ENCODE peak calls at places on chromosomes 7 and 10, in four cellular contexts. One of them, this sample, is unnamed.
A peak's percentile ranks its signal among the peaks of the same experiment; 100 is the strongest.

GRCh38 chr10:71878327-71879034 is 27.4 kb upstream of the PSAP start:
- DNase-seq in HepG2: no peak
- DNase-seq in K562: peak; percentile 76
- DNase-seq in GM12878: no peak
- DNase-seq in this sample: peak; percentile 32

GRCh38 chr7:151978616-151979015 is 22.4 kb downstream of the GALNTL5 start:
- DNase-seq in HepG2: no peak
- DNase-seq in K562: no peak
- DNase-seq in GM12878: no peak
- DNase-seq in this sample: no peak

GRCh38 chr7:150787321-150788281 is 12.6 kb downstream of the TMEM176B start:
- DNase-seq in K562: peak; percentile 81
- DNase-seq in HepG2: no peak
- DNase-seq in GM12878: peak; percentile 30
- DNase-seq in this sample: no peak

GRCh38 chr7:140640060-140640611 is 477 bp downstream of the DENND2A start:
- DNase-seq in GM12878: no peak
- DNase-seq in HepG2: no peak
- DNase-seq in K562: no peak
- DNase-seq in this sample: peak; percentile 65

GRCh38 chr10:79982861-79983260 is 34.0 kb upstream of the SFTPD start:
- DNase-seq in K562: no peak
- DNase-seq in GM12878: no peak
- DNase-seq in HepG2: no peak
- DNase-seq in this sample: no peak

GRCh38 chr10:60731134-60731883 is 47.0 kb upstream of the CDK1 start:
- DNase-seq in HepG2: no peak
- DNase-seq in K562: no peak
- DNase-seq in GM12878: peak; percentile 8
- DNase-seq in this sample: no peak

GRCh38 chr7:1646957-1647891 is 22.9 kb upstream of the ELFN1 start:
- DNase-seq in K562: no peak
- DNase-seq in HepG2: no peak
- DNase-seq in GM12878: no peak
- DNase-seq in this sample: no peak

GRCh38 chr7:115066050-115066449 is 144.2 kb downstream of the MDFIC start:
- DNase-seq in GM12878: peak; percentile 37
- DNase-seq in K562: no peak
- DNase-seq in HepG2: no peak
- DNase-seq in this sample: no peak

GRCh38 chr10:119174109-119174508 is 4.5 kb downstream of the PRDX3 start:
- DNase-seq in HepG2: no peak
- DNase-seq in GM12878: no peak
- DNase-seq in K562: no peak
- DNase-seq in this sample: no peak

GRCh38 chr10:61903991-61904350 is 2.5 kb downstream of the ARID5B start:
- DNase-seq in GM12878: no peak
- DNase-seq in K562: no peak
- DNase-seq in HepG2: no peak
- DNase-seq in this sample: no peak

GRCh38 chr7:2151235-2151634 is 81.5 kb downstream of the MAD1L1 start:
- DNase-seq in HepG2: no peak
- DNase-seq in K562: no peak
- DNase-seq in GM12878: no peak
- DNase-seq in this sample: no peak

GRCh38 chr10:105023706-105024105 is 382.6 kb downstream of the SORCS3 start:
- DNase-seq in GM12878: no peak
- DNase-seq in HepG2: no peak
- DNase-seq in K562: no peak
- DNase-seq in this sample: no peak

GRCh38 chr10:36172054-36172531 is 530.0 kb upstream of the FZD8 start:
- DNase-seq in GM12878: no peak
- DNase-seq in K562: no peak
- DNase-seq in HepG2: no peak
- DNase-seq in this sample: no peak

GRCh38 chr7:35498416-35498815 is 196.5 kb downstream of the HERPUD2 start:
- DNase-seq in HepG2: no peak
- DNase-seq in K562: no peak
- DNase-seq in GM12878: no peak
- DNase-seq in this sample: no peak

GRCh38 chr10:119090026-119090808 is 9.6 kb upstream of the EIF3A start:
- DNase-seq in K562: no peak
- DNase-seq in HepG2: no peak
- DNase-seq in GM12878: no peak
- DNase-seq in this sample: no peak

GRCh38 chr10:111289467-111289866 is 212.6 kb downstream of the ADRA2A start:
- DNase-seq in K562: no peak
- DNase-seq in HepG2: no peak
- DNase-seq in GM12878: no peak
- DNase-seq in this sample: no peak

GRCh38 chr10:130359711-130360110 is 223.5 kb downstream of the GLRX3 start:
- DNase-seq in HepG2: no peak
- DNase-seq in K562: no peak
- DNase-seq in GM12878: no peak
- DNase-seq in this sample: no peak

GRCh38 chr10:111392910-111393309 is 316.1 kb downstream of the ADRA2A start:
- DNase-seq in HepG2: no peak
- DNase-seq in K562: no peak
- DNase-seq in GM12878: no peak
- DNase-seq in this sample: no peak

GRCh38 chr7:150324366-150324961 is 1.1 kb upstream of the ACTR3C start:
- DNase-seq in GM12878: no peak
- DNase-seq in HepG2: peak; percentile 27
- DNase-seq in K562: peak; percentile 65
- DNase-seq in this sample: no peak

GRCh38 chr10:27759483-27760281 is 14.1 kb upstream of the MKX start:
- DNase-seq in GM12878: no peak
- DNase-seq in K562: no peak
- DNase-seq in HepG2: no peak
- DNase-seq in this sample: no peak

GRCh38 chr7:25759748-25760147 is 392.2 kb upstream of the NFE2L3 start:
- DNase-seq in K562: no peak
- DNase-seq in HepG2: no peak
- DNase-seq in GM12878: no peak
- DNase-seq in this sample: peak; percentile 19

GRCh38 chr10:131135716-131136115 is 175.8 kb downstream of the TCERG1L start:
- DNase-seq in K562: no peak
- DNase-seq in HepG2: no peak
- DNase-seq in GM12878: no peak
- DNase-seq in this sample: no peak

GRCh38 chr7:94368371-94368791 is 26.3 kb upstream of the COL1A2 start:
- DNase-seq in K562: no peak
- DNase-seq in HepG2: no peak
- DNase-seq in GM12878: no peak
- DNase-seq in this sample: no peak

GRCh38 chr7:28842769-28843295 is 115.3 kb downstream of the TRIL start:
- DNase-seq in HepG2: no peak
- DNase-seq in K562: no peak
- DNase-seq in GM12878: no peak
- DNase-seq in this sample: no peak

GRCh38 chr10:31765546-31765945 is 163.1 kb downstream of the ARHGAP12 start:
- DNase-seq in GM12878: no peak
- DNase-seq in K562: no peak
- DNase-seq in HepG2: no peak
- DNase-seq in this sample: no peak

GRCh38 chr7:156764016-156764669 is 123.6 kb downstream of the RNF32 start:
- DNase-seq in HepG2: peak; percentile 68
- DNase-seq in K562: peak; percentile 87
- DNase-seq in GM12878: no peak
- DNase-seq in this sample: peak; percentile 56

GRCh38 chr7:25863727-25864116 is 288.3 kb upstream of the NFE2L3 start:
- DNase-seq in K562: no peak
- DNase-seq in HepG2: no peak
- DNase-seq in GM12878: no peak
- DNase-seq in this sample: no peak

GRCh38 chr10:84126785-84127167 is 12.5 kb upstream of the GHITM start:
- DNase-seq in GM12878: no peak
- DNase-seq in K562: no peak
- DNase-seq in HepG2: no peak
- DNase-seq in this sample: no peak

GRCh38 chr10:24678757-24679156 is 44.9 kb downstream of the ARHGAP21 start:
- DNase-seq in GM12878: no peak
- DNase-seq in HepG2: no peak
- DNase-seq in K562: no peak
- DNase-seq in this sample: no peak

GRCh38 chr10:5948208-5948585 is 29.1 kb downstream of the IL15RA start:
- DNase-seq in GM12878: no peak
- DNase-seq in HepG2: no peak
- DNase-seq in K562: no peak
- DNase-seq in this sample: no peak

DNA sequence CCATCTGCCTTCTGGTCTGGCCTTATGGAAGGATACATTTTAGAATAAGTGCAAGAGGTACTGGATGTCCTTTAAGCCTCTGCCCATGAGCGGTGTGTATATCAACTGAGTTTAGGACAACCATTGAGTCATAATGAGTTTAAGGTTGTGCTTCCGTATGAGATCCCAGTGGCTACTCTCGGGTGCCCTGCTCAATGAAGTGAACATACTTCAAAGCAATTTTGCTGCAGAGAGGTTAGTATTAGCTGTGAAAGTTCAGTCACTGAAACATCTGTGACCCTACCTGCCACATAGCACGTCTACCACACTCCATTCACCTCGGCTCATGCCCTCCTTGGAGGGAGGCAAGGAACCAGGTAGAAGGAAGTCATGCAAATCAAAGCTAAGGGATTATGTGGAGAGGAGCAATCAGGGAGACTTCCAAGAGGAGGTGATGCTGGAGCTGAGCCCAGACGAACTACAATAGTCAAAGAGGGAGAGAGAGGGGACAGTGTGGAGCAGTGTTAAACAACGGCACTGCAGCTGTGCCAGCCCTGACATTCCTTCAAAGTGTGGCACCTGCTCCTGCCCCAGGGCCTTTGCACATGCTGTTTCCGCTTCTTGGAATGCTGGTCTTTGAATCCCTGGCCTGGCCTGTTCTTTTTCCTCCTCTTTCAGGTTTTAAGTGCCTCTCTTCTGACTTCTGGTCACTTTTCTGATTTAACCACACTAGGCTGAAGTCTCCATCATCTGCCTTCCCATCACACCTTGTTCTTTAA is 25.4 kb downstream of the BTBD16 start:
- DNase-seq in HepG2: no peak
- DNase-seq in GM12878: peak; percentile 51
- DNase-seq in K562: no peak
- DNase-seq in this sample: no peak
- TF ChIP-seq TCF7 in HepG2: no peak
- TF ChIP-seq TCF7 in GM12878: peak; percentile 35
- TF ChIP-seq TCF7 in K562: no peak
- TF ChIP-seq TCF7 in this sample: no peak

GRCh38 chr10:96974348-96974747 is 142.2 kb downstream of the LCOR start:
- DNase-seq in K562: no peak
- DNase-seq in HepG2: no peak
- DNase-seq in GM12878: no peak
- DNase-seq in this sample: no peak

GRCh38 chr10:96972264-96972663 is 140.2 kb downstream of the LCOR start:
- DNase-seq in GM12878: no peak
- DNase-seq in K562: no peak
- DNase-seq in HepG2: no peak
- DNase-seq in this sample: no peak

GRCh38 chr10:96968682-96969423 is 136.8 kb downstream of the LCOR start:
- DNase-seq in K562: peak; percentile 14
- DNase-seq in HepG2: no peak
- DNase-seq in GM12878: no peak
- DNase-seq in this sample: no peak

GRCh38 chr10:96973809-96974208 is 141.7 kb downstream of the LCOR start:
- DNase-seq in GM12878: no peak
- DNase-seq in K562: no peak
- DNase-seq in HepG2: peak; percentile 31
- DNase-seq in this sample: no peak

DNA sequence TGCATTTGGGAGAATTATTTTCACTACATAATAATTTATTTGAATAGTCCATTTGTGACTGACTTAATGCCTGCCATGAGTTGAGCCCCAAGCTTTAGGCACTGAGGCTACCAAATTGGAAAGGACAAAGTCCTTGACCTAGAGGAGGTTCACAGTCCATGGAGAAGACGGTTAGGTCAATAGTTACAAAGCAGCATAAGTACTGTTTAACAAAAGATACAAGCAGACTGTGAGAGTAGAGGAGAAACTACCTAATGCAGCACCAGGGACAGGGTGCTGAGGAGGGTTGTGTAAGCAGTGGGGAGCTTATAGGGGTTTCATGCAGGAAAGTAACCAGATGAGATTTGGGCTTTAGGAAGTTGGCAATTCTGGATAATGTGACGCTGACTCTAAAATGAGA is 139.2 kb downstream of the LCOR start:
- DNase-seq in K562: no peak
- DNase-seq in GM12878: no peak
- DNase-seq in HepG2: peak; percentile 63
- DNase-seq in this sample: no peak
- TF ChIP-seq SP1 in K562: no peak
- TF ChIP-seq SP1 in GM12878: no peak
- TF ChIP-seq SP1 in HepG2: no peak
- TF ChIP-seq SP1 in this sample: no peak

GRCh38 chr7:95686109-95686508 is 86.2 kb upstream of the DYNC1I1 start:
- DNase-seq in GM12878: no peak
- DNase-seq in K562: peak; percentile 19
- DNase-seq in HepG2: peak; percentile 40
- DNase-seq in this sample: peak; percentile 18

GRCh38 chr7:95682913-95683312 is 86.6 kb upstream of the PDK4 start:
- DNase-seq in HepG2: no peak
- DNase-seq in K562: peak; percentile 11
- DNase-seq in GM12878: no peak
- DNase-seq in this sample: no peak

GRCh38 chr7:95684505-95684904 is 87.8 kb upstream of the DYNC1I1 start:
- DNase-seq in GM12878: no peak
- DNase-seq in HepG2: no peak
- DNase-seq in K562: no peak
- DNase-seq in this sample: no peak

GRCh38 chr7:95687759-95688343 is 84.5 kb upstream of the DYNC1I1 start:
- DNase-seq in K562: peak; percentile 58
- DNase-seq in GM12878: no peak
- DNase-seq in HepG2: peak; percentile 44
- DNase-seq in this sample: no peak

GRCh38 chr7:95684037-95684436 is 87.7 kb upstream of the PDK4 start:
- DNase-seq in HepG2: peak; percentile 21
- DNase-seq in GM12878: no peak
- DNase-seq in K562: peak; percentile 8
- DNase-seq in this sample: no peak
- TF ChIP-seq TCF7 in HepG2: no peak
- TF ChIP-seq TCF7 in GM12878: no peak
- TF ChIP-seq TCF7 in K562: no peak
- TF ChIP-seq TCF7 in this sample: no peak

DNA sequence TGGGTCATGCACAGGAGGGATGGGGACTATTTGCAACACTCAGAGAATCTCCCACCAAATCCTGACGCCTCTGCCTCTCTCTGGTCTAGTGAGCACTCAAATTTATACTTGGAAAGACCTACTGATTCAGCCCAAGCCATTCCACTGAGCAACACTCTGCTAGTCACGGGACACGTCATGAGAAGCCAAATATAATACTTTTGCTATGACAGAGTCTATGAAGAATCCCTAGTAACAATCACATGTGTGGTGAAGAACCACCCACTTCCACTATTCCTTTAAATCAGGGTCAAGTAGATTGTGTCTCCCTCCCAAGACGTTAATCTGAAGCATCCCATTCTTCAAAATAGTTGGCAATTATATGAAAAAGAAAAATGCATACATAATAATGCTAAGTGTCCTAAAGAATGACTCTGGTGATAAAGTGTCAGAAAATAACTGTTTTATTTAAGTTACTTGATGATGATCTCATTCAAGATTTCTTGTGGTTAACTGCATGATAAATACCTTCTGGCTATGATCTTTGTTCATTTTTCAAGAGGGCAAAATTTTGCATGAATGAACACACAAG is 28.5 kb downstream of the CHCHD3 start:
- DNase-seq in GM12878: no peak
- DNase-seq in K562: no peak
- DNase-seq in HepG2: no peak
- DNase-seq in this sample: no peak
- TF ChIP-seq SP1 in GM12878: no peak
- TF ChIP-seq SP1 in K562: no peak
- TF ChIP-seq SP1 in HepG2: no peak
- TF ChIP-seq SP1 in this sample: no peak

This sample was measured in WTC11.